ENCODE peak calls at places on chromosomes 6 and 20, in seven cellular contexts. T is neural crest cell, Z is upper lobe of right lung, J is thoracic aorta, Q is AG09319, N is uterus, D is OCI-LY7. G is an unnamed sample.
A peak's percentile ranks its signal among the peaks of the same experiment; 100 is the strongest.

GRCh38 chr6:145025488-145025887 is 709.8 kb downstream of the EPM2A start:
- DNase-seq in Z (no peak), Q (no peak), T (no peak), D (no peak), N (no peak), J (no peak), G (no peak)

GRCh38 chr20:14790771-14791517 is 453.5 kb upstream of the FLRT3 start:
- DNase-seq in J (no peak), N (no peak), Q (no peak), T (no peak), Z (no peak), D (no peak), G (no peak)

GRCh38 chr6:31740397-31741223 is 805 bp downstream of the MSH5 start:
- DNase-seq in Q (no peak), D (peak; percentile 69), Z (peak; percentile 81), T (no peak), J (no peak), N (no peak), G (no peak)

GRCh38 chr6:139583420-139583819 is 209.0 kb upstream of the CITED2 start:
- DNase-seq in T (no peak), N (no peak), D (no peak), J (no peak), Q (no peak), Z (no peak), G (no peak)

GRCh38 chr6:126380072-126380583 is 40.2 kb downstream of the CENPW start:
- DNase-seq in N (no peak), Z (no peak), T (no peak), J (no peak), D (no peak), Q (no peak), G (no peak)

GRCh38 chr6:111536888-111537287 is 53.9 kb upstream of the REV3L start:
- DNase-seq in Z (no peak), J (no peak), Q (no peak), D (no peak), T (no peak), N (no peak), G (no peak)

GRCh38 chr20:4855097-4855496 is 133.4 kb downstream of the PRND start:
- DNase-seq in J (no peak), Q (no peak), N (no peak), Z (no peak), T (no peak), D (no peak), G (no peak)

GRCh38 chr20:46749164-46749563 is 39.7 kb downstream of the SLC2A10 start:
- DNase-seq in Q (no peak), Z (no peak), D (no peak), N (no peak), J (no peak), T (no peak), G (no peak)

GRCh38 chr6:11279213-11279780 is 46.8 kb upstream of the NEDD9 start:
- DNase-seq in Z (no peak), N (peak; percentile 54), T (no peak), Q (no peak), J (peak; percentile 47), D (no peak), G (no peak)

GRCh38 chr6:5260111-5260620 is 584 bp downstream of the LYRM4 start:
- DNase-seq in Q (no peak), J (no peak), Z (peak; percentile 84), D (peak; percentile 80), N (peak; percentile 39), T (peak; percentile 31), G (peak; percentile 58)

GRCh38 chr6:5261545-5262109 is 314 bp downstream of the FARS2 start:
- DNase-seq in D (no peak), N (no peak), T (no peak), Z (no peak), J (no peak), Q (no peak), G (no peak)

GRCh38 chr6:5257400-5257799 is 3.4 kb downstream of the LYRM4 start:
- DNase-seq in J (no peak), D (no peak), Q (no peak), T (no peak), N (no peak), Z (no peak), G (no peak)

GRCh38 chr6:5259428-5259827 is 1.3 kb downstream of the LYRM4 start:
- DNase-seq in N (no peak), T (no peak), D (no peak), J (no peak), Z (no peak), Q (no peak), G (no peak)

DNA sequence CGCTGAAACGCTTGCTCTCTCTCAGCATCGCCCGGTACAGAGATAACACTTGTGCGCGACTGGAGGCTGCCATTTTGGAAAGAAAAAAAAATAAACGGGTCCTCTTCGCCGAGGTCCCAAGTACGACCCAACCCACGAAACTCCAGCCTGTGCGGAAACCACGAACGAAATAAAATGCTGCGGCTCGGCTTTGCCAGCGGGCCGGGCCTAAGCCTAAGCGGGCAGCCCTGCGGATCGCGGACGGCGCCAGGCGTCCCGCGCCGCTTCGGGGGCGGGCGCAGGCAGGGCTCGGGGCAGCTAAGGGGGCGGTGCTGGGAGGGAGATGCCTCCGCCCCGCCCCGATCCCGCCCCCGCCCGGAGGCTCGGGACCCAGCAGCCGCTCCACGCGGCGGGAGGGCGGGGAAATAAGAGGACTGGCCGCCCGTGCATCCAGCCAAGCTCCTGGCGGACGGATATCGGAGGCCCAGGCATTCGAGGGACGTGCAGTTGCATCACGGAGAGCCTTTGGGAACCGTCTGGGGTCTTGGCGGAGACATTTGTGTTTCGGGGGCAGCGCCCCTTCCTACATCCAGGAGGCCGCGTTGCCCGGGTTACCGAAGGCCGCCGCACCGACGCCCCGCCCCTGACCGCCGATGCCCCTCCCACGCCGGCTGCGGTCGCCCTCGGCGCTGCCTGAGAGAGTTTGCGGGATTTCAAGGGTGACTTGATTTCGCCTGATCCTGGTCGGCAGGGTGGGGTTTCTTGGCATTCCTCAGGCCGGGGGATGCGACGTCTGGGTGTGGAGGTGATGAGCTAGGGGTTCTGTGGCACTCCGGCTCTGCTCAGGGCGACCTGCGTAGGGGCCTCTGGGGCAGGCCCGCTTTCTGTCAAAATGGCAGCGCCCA is at the start of the genes FARS2 and LYRM4:
- DNase-seq in Q (peak; percentile 24), J (peak; percentile 50), N (peak; percentile 82), D (peak; percentile 88), Z (peak; percentile 96), T (peak; percentile 89), G (peak; percentile 87)
- TF ChIP-seq CTCF in Q (peak; percentile 14), J (peak; percentile 55), N (peak; percentile 13), D (peak; percentile 19), Z (no peak), T (peak; percentile 59), G (no peak)

GRCh38 chr6:102841055-102841454 is 1447.5 kb downstream of the GRIK2 start:
- DNase-seq in Q (no peak), J (no peak), N (no peak), D (no peak), T (no peak), Z (no peak), G (no peak)
- TF ChIP-seq CTCF in Q (no peak), J (no peak), N (no peak), D (no peak), T (no peak), Z (no peak), G (no peak)

GRCh38 chr20:53322651-53323050 is 271.0 kb downstream of the ZNF217 start:
- DNase-seq in N (no peak), T (no peak), Z (no peak), J (no peak), D (no peak), Q (no peak), G (no peak)

GRCh38 chr20:53319200-53319599 is 274.4 kb downstream of the ZNF217 start:
- DNase-seq in Z (no peak), Q (no peak), N (no peak), J (no peak), T (no peak), D (no peak), G (no peak)

GRCh38 chr20:53316221-53316937 is 277.3 kb downstream of the ZNF217 start:
- DNase-seq in N (no peak), Z (no peak), J (no peak), Q (no peak), D (no peak), T (no peak), G (no peak)

GRCh38 chr20:53319716-53320115 is 273.9 kb downstream of the ZNF217 start:
- DNase-seq in Q (no peak), D (no peak), T (no peak), N (no peak), Z (no peak), J (no peak), G (no peak)

DNA sequence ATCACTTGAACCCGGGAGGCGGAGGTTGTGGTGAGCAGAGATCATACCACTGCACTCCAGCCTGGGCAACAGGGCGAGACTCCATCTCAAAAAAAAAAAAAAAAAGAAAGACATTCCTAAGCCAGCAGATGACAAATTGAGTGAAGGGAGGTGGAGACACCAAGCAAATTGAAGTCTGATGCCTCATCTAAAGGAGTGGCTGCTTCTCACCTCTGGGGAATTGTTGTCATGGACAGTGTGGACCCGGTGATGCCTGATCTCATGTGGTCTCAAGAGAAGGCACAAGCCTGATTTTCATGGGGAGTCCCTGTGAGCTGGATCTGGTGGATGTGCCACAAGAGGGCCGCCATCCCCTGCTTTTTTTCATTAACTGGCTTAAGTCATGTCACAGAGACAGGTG is 272.0 kb downstream of the ZNF217 start:
- DNase-seq in Q (no peak), D (peak; percentile 13), T (no peak), J (no peak), N (no peak), Z (no peak), G (no peak)
- TF ChIP-seq CTCF in Q (no peak), D (no peak), T (no peak), J (no peak), N (no peak), Z (no peak), G (no peak)

GRCh38 chr6:159525445-159526031 is 167.5 kb downstream of the SOD2 start:
- DNase-seq in Q (no peak), Z (no peak), N (no peak), D (no peak), T (no peak), J (no peak), G (no peak)

GRCh38 chr6:159527351-159527750 is 165.7 kb downstream of the SOD2 start:
- DNase-seq in N (no peak), T (no peak), J (no peak), Q (no peak), Z (no peak), D (no peak), G (no peak)

GRCh38 chr6:159520002-159520401 is 173.0 kb downstream of the SOD2 start:
- DNase-seq in Q (no peak), T (no peak), D (no peak), Z (no peak), J (no peak), N (no peak), G (no peak)

GRCh38 chr6:159521962-159522361 is 171.1 kb downstream of the SOD2 start:
- DNase-seq in T (no peak), Q (no peak), D (no peak), J (no peak), Z (no peak), N (no peak), G (no peak)

DNA sequence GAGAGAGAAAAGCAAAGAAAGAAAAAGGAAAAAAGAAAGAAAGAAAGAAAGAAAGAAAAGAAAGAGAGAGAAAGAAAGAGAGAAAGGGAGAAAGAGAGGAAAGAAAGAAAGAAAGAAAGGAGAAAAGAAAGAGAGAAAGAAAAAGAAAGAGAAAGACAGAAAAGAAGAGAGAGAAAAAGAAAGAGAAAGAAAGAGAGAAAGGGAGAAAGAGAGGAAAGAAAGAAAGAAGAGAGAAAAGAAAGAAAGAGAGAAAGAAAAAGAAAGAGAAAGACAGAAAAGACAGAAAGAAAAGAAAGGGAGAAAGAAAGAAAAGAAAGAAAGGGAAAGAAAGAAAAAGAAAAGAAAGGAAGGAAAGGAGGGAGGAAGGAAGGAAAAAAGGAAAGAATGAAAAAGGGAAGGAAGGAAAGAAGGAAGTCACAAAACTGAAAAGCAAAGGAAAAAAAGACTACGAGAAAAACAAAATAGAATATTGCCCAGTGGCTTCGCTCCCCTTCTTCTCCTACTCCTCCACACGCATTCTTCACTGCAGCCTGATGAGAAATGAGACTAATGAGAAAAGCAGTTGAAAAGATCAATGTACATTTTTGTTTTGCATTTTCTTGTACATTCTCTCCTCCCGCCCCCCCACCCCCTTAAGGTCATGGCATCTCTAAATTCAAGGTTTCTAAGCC is 170.0 kb downstream of the SOD2 start:
- DNase-seq in N (no peak), D (no peak), Q (no peak), Z (no peak), T (no peak), J (no peak), G (no peak)
- TF ChIP-seq CTCF in N (no peak), D (no peak), Q (no peak), Z (no peak), T (no peak), J (no peak), G (no peak)

G was measured in endothelial cell.